ENCODE peak calls at places on chromosome 2, in five cellular contexts. A is vagina, S is endothelial cell of umbilical vein, F is stomach, G is breast epithelium. Y is an unnamed sample.
A peak's percentile ranks its signal among the peaks of the same experiment; 100 is the strongest.

GRCh38 chr2:74915743-74916142 is 42.7 kb upstream of the POLE4 start:
- DNase-seq in S (no peak), A (no peak), G (no peak), F (no peak), Y (no peak)

GRCh38 chr2:19865151-19865550 is 36.6 kb downstream of the TTC32 start:
- DNase-seq in F (no peak), G (no peak), A (no peak), S (no peak), Y (no peak)

GRCh38 chr2:106607371-106607770 is 120.2 kb downstream of the CD8B2 start:
- DNase-seq in F (no peak), A (no peak), G (no peak), S (no peak), Y (no peak)

GRCh38 chr2:203025592-203025991 is 10.9 kb downstream of the NBEAL1 start:
- DNase-seq in A (no peak), G (no peak), S (no peak), F (no peak), Y (no peak)

GRCh38 chr2:219446101-219446504 is 11.5 kb downstream of the SPEG start:
- DNase-seq in S (peak; percentile 80), G (no peak), A (no peak), F (no peak), Y (no peak)

GRCh38 chr2:230706053-230706498 is 6.6 kb upstream of the CAB39 start:
- DNase-seq in S (no peak), G (no peak), A (no peak), F (peak; percentile 50), Y (no peak)

GRCh38 chr2:238024986-238025385 is 35.8 kb upstream of the SCLY start:
- DNase-seq in S (no peak), F (no peak), G (no peak), A (no peak), Y (no peak)

GRCh38 chr2:112181571-112182290 is 43.5 kb downstream of the FBLN7 start:
- DNase-seq in G (no peak), A (peak; percentile 85), F (no peak), S (no peak), Y (no peak)

GRCh38 chr2:68319397-68320117 is at the start of gene CNRIP1:
- DNase-seq in A (no peak), S (peak; percentile 94), F (peak; percentile 27), G (peak; percentile 53), Y (peak; percentile 92)

GRCh38 chr2:11822746-11823411 is 76.4 kb downstream of the LPIN1 start:
- DNase-seq in A (no peak), G (no peak), S (no peak), F (peak; percentile 70), Y (no peak)
- H3K4me1 ChIP-seq in A (no peaks in the 10 kb centered on the region), G (no peaks in the 10 kb centered on the region), S (no peaks in the 10 kb centered on the region), F (no peaks in the 10 kb centered on the region), Y (no peaks in the 10 kb centered on the region)

GRCh38 chr2:55311444-55311870 is 42.4 kb upstream of the MTIF2 start:
- DNase-seq in G (no peak), S (peak; percentile 7), A (no peak), F (no peak), Y (no peak)
- TF ChIP-seq CTCF in G (no peak), S (no peak), A (no peak), F (no peak), Y (no peak)

GRCh38 chr2:78540255-78540654 is 485.2 kb upstream of the REG3G start:
- DNase-seq in A (no peak), S (no peak), G (no peak), F (no peak), Y (no peak)

GRCh38 chr2:78546843-78547242 is 478.7 kb upstream of the REG3G start:
- DNase-seq in F (no peak), S (no peak), G (no peak), A (no peak), Y (no peak)

GRCh38 chr2:78541088-78541450 is 484.4 kb upstream of the REG3G start:
- DNase-seq in F (no peak), S (no peak), G (no peak), A (no peak), Y (no peak)

DNA sequence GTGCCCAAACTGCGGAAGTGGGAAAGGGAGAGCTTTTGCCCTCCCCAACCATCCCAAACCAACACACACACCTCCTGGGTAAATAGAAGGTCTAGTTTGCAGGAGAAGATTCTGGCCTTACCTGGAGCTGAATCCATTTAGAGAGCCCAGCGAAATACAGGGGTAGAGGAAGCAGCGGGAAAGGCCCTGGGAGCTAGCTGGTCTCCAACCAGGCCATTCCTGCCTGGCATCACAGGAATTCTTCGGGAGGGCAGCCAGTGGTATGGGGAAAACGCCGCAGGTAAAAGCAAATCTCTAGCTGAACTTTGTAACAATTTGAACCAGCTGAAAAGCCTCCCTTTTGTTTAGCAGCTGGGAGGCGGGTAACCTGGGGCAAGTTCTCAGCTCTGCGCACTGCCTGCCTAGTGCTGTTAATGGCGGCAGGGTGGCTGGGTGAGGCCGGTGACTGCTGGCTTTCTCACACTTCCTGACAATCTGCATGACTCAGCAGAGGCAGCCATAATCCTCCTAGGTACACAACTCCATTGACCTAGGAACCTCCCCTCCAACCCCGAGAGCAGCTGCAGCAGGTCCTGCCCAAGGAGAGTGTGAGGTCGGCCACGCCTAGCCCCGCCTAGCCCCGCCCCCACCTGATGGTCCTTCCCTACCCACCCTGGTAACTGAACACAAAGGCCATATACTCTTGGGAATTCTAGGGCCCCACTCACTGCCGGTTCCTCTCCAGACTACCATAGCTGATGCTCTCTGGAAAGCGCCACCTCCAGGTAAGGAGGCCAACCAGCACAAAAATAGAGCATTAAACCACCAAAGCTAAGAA is 483.8 kb upstream of the REG3G start:
- DNase-seq in G (no peak), A (no peak), F (no peak), S (no peak), Y (no peak)
- TF ChIP-seq POLR2AphosphoS5 in G (no peak), A (no peak), F (no peak), S (no peak), Y (no peak)

GRCh38 chr2:96409543-96410184 is 74.1 kb downstream of the NCAPH start:
- DNase-seq in G (no peak), F (no peak), A (no peak), S (no peak), Y (no peak)
- H3K4me1 ChIP-seq in G (no peaks in the 10 kb centered on the region), F (peaks cover 17% of the 10 kb centered on the region), A (peaks cover 19% of the 10 kb centered on the region), S (no peaks in the 10 kb centered on the region), Y (peaks cover 14% of the 10 kb centered on the region)

Y was measured in esophagus muscularis mucosa.